ENCODE peak calls at places on chromosomes 12 and 14, in six cellular contexts. C is caudate nucleus; D is effector CD4-positive, alpha-beta T cell; I is heart right ventricle; H is body of pancreas; N is right atrium auricular region. M is an unnamed sample.

GRCh38 chr14:60085085-60085484 is 6.6 kb upstream of the PCNX4 start:
- DNase-seq in C (no peak), D (no peak), I (no peak), H (no peak), N (no peak), M (no peak)

GRCh38 chr14:93939304-93940229 is 12.4 kb downstream of the FAM181A start:
- DNase-seq in C (peak), D (peak), I (peak), H (peak), N (peak), M (peak)

GRCh38 chr12:8038659-8039114 is 6.2 kb downstream of the FOXJ2 start:
- DNase-seq in C (peak), D (no peak), I (peak), H (peak), N (no peak), M (peak)

GRCh38 chr12:26101833-26102232 is 23.0 kb downstream of the BHLHE41 start:
- DNase-seq in C (no peak), D (no peak), I (no peak), H (no peak), N (no peak), M (no peak)

GRCh38 chr12:68359669-68360068 is 27.5 kb upstream of the MDM1 start:
- DNase-seq in C (no peak), D (no peak), I (no peak), H (no peak), N (no peak), M (no peak)

GRCh38 chr12:131097247-131098177 is 143.8 kb downstream of the ADGRD1 start:
- DNase-seq in C (no peak), D (no peak), I (peak), H (no peak), N (no peak), M (peak)

GRCh38 chr12:96197503-96198272 is 3.5 kb downstream of the ELK3 start:
- DNase-seq in C (no peak), D (no peak), I (no peak), H (no peak), N (no peak), M (no peak)

GRCh38 chr12:70154960-70155589 is 88.2 kb upstream of the CNOT2 start:
- DNase-seq in C (no peak), D (no peak), I (no peak), H (no peak), N (no peak), M (no peak)

GRCh38 chr14:54672688-54673087 is 105.8 kb downstream of the SAMD4A start:
- DNase-seq in C (no peak), D (no peak), I (no peak), H (no peak), N (no peak), M (no peak)

GRCh38 chr12:110694330-110694891 is 5.5 kb upstream of the HVCN1 start:
- DNase-seq in C (no peak), D (no peak), I (peak), H (peak), N (peak), M (peak)

GRCh38 chr14:94165744-94166143 is 8.4 kb upstream of the PPP4R4 start:
- DNase-seq in C (no peak), D (no peak), I (no peak), H (no peak), N (no peak), M (no peak)

GRCh38 chr12:124862768-124863408 is 776 bp downstream of the SCARB1 start:
- DNase-seq in C (peak), D (no peak), I (no peak), H (no peak), N (no peak), M (no peak)

GRCh38 chr12:95700316-95700785 is 90.2 kb downstream of the NTN4 start:
- DNase-seq in C (no peak), D (no peak), I (no peak), H (no peak), N (no peak), M (no peak)